ENCODE peak calls at places on chromosomes 6 and 20, in nine cellular contexts. K is SK-MEL-5; D is NCI-H524; C is sciatic nerve; I is D341Med; N is CD8-positive, alpha-beta memory T cell; F is GM12892; U is activated CD4-positive, CD25-positive, alpha-beta regulatory T cell treated with anti-CD3 and anti-CD28 coated beads, Interleukin-2, amount 50 U/mL, for 16 hours; J is activated CD4-positive, alpha-beta T cell treated with anti-CD3 and anti-CD28 coated beads for 48 hours. L is an unnamed sample.
A peak's percentile ranks its signal among the peaks of the same experiment; 100 is the strongest.

GRCh38 chr6:88869263-88870023 is 94.0 kb downstream of the RNGTT start:
- DNase-seq in K (peak; percentile 40), D (no peak), C (no peak), I (no peak), N (no peak), F (no peak), U (no peak), J (no peak), L (no peak)

GRCh38 chr6:13044390-13044789 is 283.9 kb downstream of the TBC1D7 start:
- DNase-seq in K (peak; percentile 59), D (no peak), C (no peak), I (no peak), N (no peak), F (no peak), U (no peak), J (no peak), L (no peak)

GRCh38 chr20:2329286-2329685 is 33.5 kb downstream of the TGM3 start:
- DNase-seq in K (no peak), D (no peak), C (no peak), I (no peak), N (no peak), F (no peak), U (no peak), J (no peak), L (no peak)

GRCh38 chr6:137950581-137950980 is 83.5 kb downstream of the TNFAIP3 start:
- DNase-seq in K (no peak), D (no peak), C (no peak), I (no peak), N (no peak), F (no peak), U (no peak), J (no peak), L (no peak)

GRCh38 chr6:13436691-13437568 is 50.5 kb downstream of the GFOD1 start:
- DNase-seq in K (no peak), D (no peak), C (no peak), I (no peak), N (no peak), F (no peak), U (no peak), J (no peak), L (peak; percentile 12)

GRCh38 chr6:161029195-161029809 is 37.7 kb downstream of the MAP3K4 start:
- DNase-seq in K (no peak), D (no peak), C (no peak), I (no peak), N (no peak), F (peak; percentile 19), U (no peak), J (no peak), L (no peak)

GRCh38 chr6:111715321-111715720 is 109.6 kb upstream of the TRAF3IP2 start:
- DNase-seq in K (no peak), D (no peak), C (no peak), I (no peak), N (no peak), F (no peak), U (no peak), J (peak; percentile 64), L (no peak)

GRCh38 chr20:19252670-19253120 is 40.3 kb downstream of the SLC24A3 start:
- DNase-seq in K (no peak), D (no peak), C (no peak), I (no peak), N (no peak), F (no peak), U (no peak), J (no peak), L (no peak)

GRCh38 chr20:32979201-32979998 is 24.8 kb downstream of the SUN5 start:
- DNase-seq in K (no peak), D (peak; percentile 53), C (peak; percentile 46), I (no peak), N (no peak), F (no peak), U (no peak), J (no peak), L (no peak)

GRCh38 chr20:61499859-61500258 is 247.8 kb downstream of the CDH4 start:
- DNase-seq in K (no peak), D (peak; percentile 5), C (no peak), I (no peak), N (no peak), F (no peak), U (no peak), J (no peak), L (no peak)

GRCh38 chr6:134176283-134176975 is 124.0 kb upstream of the SLC2A12 start:
- DNase-seq in K (peak; percentile 46), D (peak; percentile 51), C (peak; percentile 77), I (no peak), N (no peak), F (no peak), U (no peak), J (peak; percentile 9), L (peak; percentile 87)

GRCh38 chr6:21001736-21002135 is 467.5 kb downstream of the CDKAL1 start:
- DNase-seq in K (no peak), D (no peak), C (no peak), I (no peak), N (no peak), F (no peak), U (no peak), J (no peak), L (no peak)

GRCh38 chr6:4664117-4664626 is 112.0 kb upstream of the CDYL start:
- DNase-seq in K (no peak), D (no peak), C (peak; percentile 66), I (no peak), N (no peak), F (no peak), U (no peak), J (no peak), L (peak; percentile 80)

GRCh38 chr6:141848029-141848890 is 284.5 kb upstream of the GJE1 start:
- DNase-seq in K (peak; percentile 16), D (no peak), C (no peak), I (no peak), N (peak; percentile 2), F (no peak), U (peak; percentile 3), J (no peak), L (no peak)

GRCh38 chr6:42316390-42316970 is 98.8 kb upstream of the MRPS10 start:
- DNase-seq in K (no peak), D (no peak), C (no peak), I (no peak), N (no peak), F (no peak), U (no peak), J (no peak), L (no peak)

GRCh38 chr6:134446228-134446848 is 128.4 kb upstream of the SGK1 start:
- DNase-seq in K (peak; percentile 78), D (no peak), C (no peak), I (no peak), N (no peak), F (no peak), U (no peak), J (no peak), L (no peak)

GRCh38 chr6:72350256-72350875 is 271.5 kb upstream of the KCNQ5 start:
- DNase-seq in K (no peak), D (no peak), C (no peak), I (no peak), N (no peak), F (no peak), U (no peak), J (no peak), L (no peak)

GRCh38 chr6:37354526-37355384 is 972 bp downstream of the RNF8 start:
- DNase-seq in K (no peak), D (peak; percentile 27), C (no peak), I (peak; percentile 60), N (no peak), F (peak; percentile 49), U (no peak), J (peak; percentile 48), L (no peak)

GRCh38 chr6:150485559-150486517 is 113.8 kb upstream of the PLEKHG1 start:
- DNase-seq in K (peak; percentile 20), D (no peak), C (no peak), I (no peak), N (no peak), F (no peak), U (no peak), J (no peak), L (no peak)

GRCh38 chr20:25739615-25740320 is 43.1 kb upstream of the ZNF337 start:
- DNase-seq in K (no peak), D (no peak), C (no peak), I (no peak), N (no peak), F (no peak), U (no peak), J (no peak), L (no peak)

GRCh38 chr6:129331450-129332138 is 378.4 kb downstream of the ARHGAP18 start:
- DNase-seq in K (no peak), D (no peak), C (no peak), I (no peak), N (no peak), F (no peak), U (no peak), J (no peak), L (no peak)

L was measured in coronary artery.